ENCODE peak calls at places on chromosome 19, in eight cellular contexts. One of them, this sample, is unnamed.
A peak's percentile ranks its signal among the peaks of the same experiment; 100 is the strongest.

GRCh38 chr19:32164384-32164992 is 180.9 kb upstream of the ZNF507 start:
- DNase-seq in esophagus squamous epithelium: no peak
- DNase-seq in HFFc6: no peak
- DNase-seq in HEK293T: no peak
- DNase-seq in effector CD4-positive, alpha-beta T cell: no peak
- DNase-seq in uterus: no peak
- DNase-seq in CD8-positive, alpha-beta T cell: no peak
- DNase-seq in activated CD4-positive, alpha-beta T cell treated with anti-CD3 and anti-CD28 coated beads, Interleukin-2, amount 50 U/mL, for 1 hour: no peak
- DNase-seq in this sample: no peak

GRCh38 chr19:19171821-19172532 is 1.9 kb upstream of the MEF2B start:
- DNase-seq in HFFc6: no peak
- DNase-seq in CD8-positive, alpha-beta T cell: no peak
- DNase-seq in esophagus squamous epithelium: no peak
- DNase-seq in uterus: no peak
- DNase-seq in activated CD4-positive, alpha-beta T cell treated with anti-CD3 and anti-CD28 coated beads, Interleukin-2, amount 50 U/mL, for 1 hour: no peak
- DNase-seq in HEK293T: no peak
- DNase-seq in effector CD4-positive, alpha-beta T cell: no peak
- DNase-seq in this sample: no peak

GRCh38 chr19:3725640-3726310 is 17.6 kb downstream of the TJP3 start:
- DNase-seq in HEK293T: no peak
- DNase-seq in HFFc6: no peak
- DNase-seq in activated CD4-positive, alpha-beta T cell treated with anti-CD3 and anti-CD28 coated beads, Interleukin-2, amount 50 U/mL, for 1 hour: no peak
- DNase-seq in CD8-positive, alpha-beta T cell: no peak
- DNase-seq in esophagus squamous epithelium: no peak
- DNase-seq in uterus: no peak
- DNase-seq in effector CD4-positive, alpha-beta T cell: no peak
- DNase-seq in this sample: no peak

GRCh38 chr19:27971869-27972268 is 1241.1 kb downstream of the UQCRFS1 start:
- DNase-seq in CD8-positive, alpha-beta T cell: no peak
- DNase-seq in uterus: no peak
- DNase-seq in esophagus squamous epithelium: no peak
- DNase-seq in effector CD4-positive, alpha-beta T cell: no peak
- DNase-seq in activated CD4-positive, alpha-beta T cell treated with anti-CD3 and anti-CD28 coated beads, Interleukin-2, amount 50 U/mL, for 1 hour: no peak
- DNase-seq in HEK293T: no peak
- DNase-seq in HFFc6: no peak
- DNase-seq in this sample: no peak

GRCh38 chr19:7658219-7658686 is 10.6 kb upstream of the RETN start:
- DNase-seq in activated CD4-positive, alpha-beta T cell treated with anti-CD3 and anti-CD28 coated beads, Interleukin-2, amount 50 U/mL, for 1 hour: peak; percentile 23
- DNase-seq in HFFc6: no peak
- DNase-seq in uterus: no peak
- DNase-seq in esophagus squamous epithelium: no peak
- DNase-seq in HEK293T: no peak
- DNase-seq in effector CD4-positive, alpha-beta T cell: peak; percentile 14
- DNase-seq in CD8-positive, alpha-beta T cell: no peak
- DNase-seq in this sample: no peak

GRCh38 chr19:36120092-36120983 is 5.1 kb downstream of the TBCB start:
- DNase-seq in effector CD4-positive, alpha-beta T cell: no peak
- DNase-seq in CD8-positive, alpha-beta T cell: no peak
- DNase-seq in esophagus squamous epithelium: no peak
- DNase-seq in uterus: no peak
- DNase-seq in HFFc6: no peak
- DNase-seq in activated CD4-positive, alpha-beta T cell treated with anti-CD3 and anti-CD28 coated beads, Interleukin-2, amount 50 U/mL, for 1 hour: no peak
- DNase-seq in HEK293T: no peak
- DNase-seq in this sample: no peak

GRCh38 chr19:782195-783043 is 14.8 kb upstream of the PTBP1 start:
- DNase-seq in CD8-positive, alpha-beta T cell: no peak
- DNase-seq in activated CD4-positive, alpha-beta T cell treated with anti-CD3 and anti-CD28 coated beads, Interleukin-2, amount 50 U/mL, for 1 hour: no peak
- DNase-seq in HEK293T: no peak
- DNase-seq in esophagus squamous epithelium: no peak
- DNase-seq in effector CD4-positive, alpha-beta T cell: no peak
- DNase-seq in HFFc6: peak; percentile 55
- DNase-seq in uterus: no peak
- DNase-seq in this sample: peak; percentile 59

GRCh38 chr19:38959618-38960017 is 15.9 kb downstream of the FBXO17 start:
- DNase-seq in effector CD4-positive, alpha-beta T cell: no peak
- DNase-seq in CD8-positive, alpha-beta T cell: no peak
- DNase-seq in HFFc6: no peak
- DNase-seq in esophagus squamous epithelium: no peak
- DNase-seq in activated CD4-positive, alpha-beta T cell treated with anti-CD3 and anti-CD28 coated beads, Interleukin-2, amount 50 U/mL, for 1 hour: no peak
- DNase-seq in HEK293T: no peak
- DNase-seq in uterus: no peak
- DNase-seq in this sample: no peak

GRCh38 chr19:1651061-1651547 is 1.3 kb downstream of the TCF3 start:
- DNase-seq in activated CD4-positive, alpha-beta T cell treated with anti-CD3 and anti-CD28 coated beads, Interleukin-2, amount 50 U/mL, for 1 hour: peak; percentile 55
- DNase-seq in uterus: no peak
- DNase-seq in effector CD4-positive, alpha-beta T cell: peak; percentile 60
- DNase-seq in CD8-positive, alpha-beta T cell: peak; percentile 51
- DNase-seq in HEK293T: no peak
- DNase-seq in HFFc6: no peak
- DNase-seq in esophagus squamous epithelium: no peak
- DNase-seq in this sample: no peak

GRCh38 chr19:3563689-3564269 is 6.4 kb upstream of the MFSD12 start:
- DNase-seq in HEK293T: no peak
- DNase-seq in HFFc6: no peak
- DNase-seq in CD8-positive, alpha-beta T cell: no peak
- DNase-seq in activated CD4-positive, alpha-beta T cell treated with anti-CD3 and anti-CD28 coated beads, Interleukin-2, amount 50 U/mL, for 1 hour: no peak
- DNase-seq in esophagus squamous epithelium: no peak
- DNase-seq in uterus: no peak
- DNase-seq in effector CD4-positive, alpha-beta T cell: no peak
- DNase-seq in this sample: no peak

GRCh38 chr19:42683917-42684513 is 56.3 kb downstream of the PSG3 start:
- DNase-seq in CD8-positive, alpha-beta T cell: no peak
- DNase-seq in activated CD4-positive, alpha-beta T cell treated with anti-CD3 and anti-CD28 coated beads, Interleukin-2, amount 50 U/mL, for 1 hour: no peak
- DNase-seq in effector CD4-positive, alpha-beta T cell: no peak
- DNase-seq in uterus: no peak
- DNase-seq in HFFc6: no peak
- DNase-seq in esophagus squamous epithelium: no peak
- DNase-seq in HEK293T: no peak
- DNase-seq in this sample: no peak

GRCh38 chr19:50333235-50333736 is 4.1 kb upstream of the KCNC3 start:
- DNase-seq in uterus: peak; percentile 36
- DNase-seq in esophagus squamous epithelium: peak; percentile 52
- DNase-seq in activated CD4-positive, alpha-beta T cell treated with anti-CD3 and anti-CD28 coated beads, Interleukin-2, amount 50 U/mL, for 1 hour: peak; percentile 88
- DNase-seq in HEK293T: peak; percentile 82
- DNase-seq in HFFc6: peak; percentile 8
- DNase-seq in CD8-positive, alpha-beta T cell: peak; percentile 84
- DNase-seq in effector CD4-positive, alpha-beta T cell: peak; percentile 83
- DNase-seq in this sample: no peak

GRCh38 chr19:39083983-39084731 is at the start of gene ACP7:
- DNase-seq in HFFc6: no peak
- DNase-seq in CD8-positive, alpha-beta T cell: peak; percentile 20
- DNase-seq in activated CD4-positive, alpha-beta T cell treated with anti-CD3 and anti-CD28 coated beads, Interleukin-2, amount 50 U/mL, for 1 hour: peak; percentile 18
- DNase-seq in HEK293T: no peak
- DNase-seq in esophagus squamous epithelium: no peak
- DNase-seq in uterus: no peak
- DNase-seq in effector CD4-positive, alpha-beta T cell: peak; percentile 9
- DNase-seq in this sample: no peak

GRCh38 chr19:40745402-40745780 is 4.9 kb downstream of the ACTMAP start:
- DNase-seq in CD8-positive, alpha-beta T cell: no peak
- DNase-seq in activated CD4-positive, alpha-beta T cell treated with anti-CD3 and anti-CD28 coated beads, Interleukin-2, amount 50 U/mL, for 1 hour: no peak
- DNase-seq in uterus: no peak
- DNase-seq in HEK293T: no peak
- DNase-seq in HFFc6: no peak
- DNase-seq in esophagus squamous epithelium: no peak
- DNase-seq in effector CD4-positive, alpha-beta T cell: no peak
- DNase-seq in this sample: no peak

GRCh38 chr19:3604227-3604986 is 2.3 kb downstream of the TBXA2R start:
- DNase-seq in esophagus squamous epithelium: no peak
- DNase-seq in HEK293T: no peak
- DNase-seq in HFFc6: no peak
- DNase-seq in effector CD4-positive, alpha-beta T cell: no peak
- DNase-seq in uterus: no peak
- DNase-seq in CD8-positive, alpha-beta T cell: no peak
- DNase-seq in activated CD4-positive, alpha-beta T cell treated with anti-CD3 and anti-CD28 coated beads, Interleukin-2, amount 50 U/mL, for 1 hour: no peak
- DNase-seq in this sample: no peak

GRCh38 chr19:12090807-12091206 is 26.3 kb downstream of the ZNF844 start:
- DNase-seq in effector CD4-positive, alpha-beta T cell: peak; percentile 31
- DNase-seq in HFFc6: peak; percentile 35
- DNase-seq in esophagus squamous epithelium: no peak
- DNase-seq in CD8-positive, alpha-beta T cell: peak; percentile 42
- DNase-seq in HEK293T: no peak
- DNase-seq in uterus: peak; percentile 39
- DNase-seq in activated CD4-positive, alpha-beta T cell treated with anti-CD3 and anti-CD28 coated beads, Interleukin-2, amount 50 U/mL, for 1 hour: peak; percentile 56
- DNase-seq in this sample: no peak

GRCh38 chr19:45876411-45877197 is 9.3 kb downstream of the IRF2BP1 start:
- DNase-seq in activated CD4-positive, alpha-beta T cell treated with anti-CD3 and anti-CD28 coated beads, Interleukin-2, amount 50 U/mL, for 1 hour: no peak
- DNase-seq in uterus: no peak
- DNase-seq in effector CD4-positive, alpha-beta T cell: no peak
- DNase-seq in esophagus squamous epithelium: no peak
- DNase-seq in CD8-positive, alpha-beta T cell: no peak
- DNase-seq in HFFc6: no peak
- DNase-seq in HEK293T: no peak
- DNase-seq in this sample: no peak

GRCh38 chr19:50974702-50975555 is 5.5 kb upstream of the KLK6 start:
- DNase-seq in HEK293T: no peak
- DNase-seq in uterus: no peak
- DNase-seq in HFFc6: no peak
- DNase-seq in CD8-positive, alpha-beta T cell: no peak
- DNase-seq in effector CD4-positive, alpha-beta T cell: no peak
- DNase-seq in activated CD4-positive, alpha-beta T cell treated with anti-CD3 and anti-CD28 coated beads, Interleukin-2, amount 50 U/mL, for 1 hour: no peak
- DNase-seq in esophagus squamous epithelium: no peak
- DNase-seq in this sample: no peak

GRCh38 chr19:54209748-54210494 is 9.3 kb downstream of the RPS9 start:
- DNase-seq in HFFc6: peak; percentile 98
- DNase-seq in activated CD4-positive, alpha-beta T cell treated with anti-CD3 and anti-CD28 coated beads, Interleukin-2, amount 50 U/mL, for 1 hour: no peak
- DNase-seq in esophagus squamous epithelium: no peak
- DNase-seq in CD8-positive, alpha-beta T cell: no peak
- DNase-seq in HEK293T: peak; percentile 61
- DNase-seq in uterus: peak; percentile 80
- DNase-seq in effector CD4-positive, alpha-beta T cell: no peak
- DNase-seq in this sample: peak; percentile 88

GRCh38 chr19:14561832-14562351 is 10.0 kb downstream of the NDUFB7 start:
- DNase-seq in HFFc6: no peak
- DNase-seq in esophagus squamous epithelium: no peak
- DNase-seq in CD8-positive, alpha-beta T cell: no peak
- DNase-seq in uterus: no peak
- DNase-seq in HEK293T: no peak
- DNase-seq in activated CD4-positive, alpha-beta T cell treated with anti-CD3 and anti-CD28 coated beads, Interleukin-2, amount 50 U/mL, for 1 hour: no peak
- DNase-seq in effector CD4-positive, alpha-beta T cell: no peak
- DNase-seq in this sample: no peak

GRCh38 chr19:872266-872951 is 12.9 kb downstream of the CFD start:
- DNase-seq in CD8-positive, alpha-beta T cell: peak; percentile 72
- DNase-seq in uterus: no peak
- DNase-seq in activated CD4-positive, alpha-beta T cell treated with anti-CD3 and anti-CD28 coated beads, Interleukin-2, amount 50 U/mL, for 1 hour: peak; percentile 80
- DNase-seq in HFFc6: peak; percentile 74
- DNase-seq in effector CD4-positive, alpha-beta T cell: peak; percentile 75
- DNase-seq in HEK293T: peak; percentile 76
- DNase-seq in esophagus squamous epithelium: peak; percentile 39
- DNase-seq in this sample: peak; percentile 89

GRCh38 chr19:14700711-14701110 is 10.9 kb downstream of the ZNF333 start:
- DNase-seq in uterus: no peak
- DNase-seq in esophagus squamous epithelium: no peak
- DNase-seq in activated CD4-positive, alpha-beta T cell treated with anti-CD3 and anti-CD28 coated beads, Interleukin-2, amount 50 U/mL, for 1 hour: no peak
- DNase-seq in HFFc6: no peak
- DNase-seq in CD8-positive, alpha-beta T cell: no peak
- DNase-seq in effector CD4-positive, alpha-beta T cell: no peak
- DNase-seq in HEK293T: no peak
- DNase-seq in this sample: no peak

GRCh38 chr19:27971071-27971470 is 1241.9 kb downstream of the UQCRFS1 start:
- DNase-seq in HEK293T: no peak
- DNase-seq in activated CD4-positive, alpha-beta T cell treated with anti-CD3 and anti-CD28 coated beads, Interleukin-2, amount 50 U/mL, for 1 hour: no peak
- DNase-seq in esophagus squamous epithelium: no peak
- DNase-seq in effector CD4-positive, alpha-beta T cell: no peak
- DNase-seq in uterus: no peak
- DNase-seq in HFFc6: peak; percentile 9
- DNase-seq in CD8-positive, alpha-beta T cell: no peak
- DNase-seq in this sample: no peak

GRCh38 chr19:55212447-55212846 is 3.1 kb upstream of the PTPRH start:
- DNase-seq in HEK293T: no peak
- DNase-seq in CD8-positive, alpha-beta T cell: no peak
- DNase-seq in esophagus squamous epithelium: no peak
- DNase-seq in HFFc6: no peak
- DNase-seq in effector CD4-positive, alpha-beta T cell: no peak
- DNase-seq in activated CD4-positive, alpha-beta T cell treated with anti-CD3 and anti-CD28 coated beads, Interleukin-2, amount 50 U/mL, for 1 hour: peak; percentile 32
- DNase-seq in uterus: no peak
- DNase-seq in this sample: no peak

GRCh38 chr19:13277104-13277809 is 127.0 kb downstream of the IER2 start:
- DNase-seq in effector CD4-positive, alpha-beta T cell: peak; percentile 62
- DNase-seq in HFFc6: peak; percentile 68
- DNase-seq in esophagus squamous epithelium: no peak
- DNase-seq in uterus: peak; percentile 24
- DNase-seq in activated CD4-positive, alpha-beta T cell treated with anti-CD3 and anti-CD28 coated beads, Interleukin-2, amount 50 U/mL, for 1 hour: peak; percentile 50
- DNase-seq in HEK293T: peak; percentile 65
- DNase-seq in CD8-positive, alpha-beta T cell: peak; percentile 26
- DNase-seq in this sample: peak; percentile 14

GRCh38 chr19:42066075-42066754 is 3.8 kb downstream of the GRIK5 start:
- DNase-seq in esophagus squamous epithelium: no peak
- DNase-seq in CD8-positive, alpha-beta T cell: no peak
- DNase-seq in activated CD4-positive, alpha-beta T cell treated with anti-CD3 and anti-CD28 coated beads, Interleukin-2, amount 50 U/mL, for 1 hour: no peak
- DNase-seq in HFFc6: no peak
- DNase-seq in HEK293T: peak; percentile 62
- DNase-seq in uterus: no peak
- DNase-seq in effector CD4-positive, alpha-beta T cell: no peak
- DNase-seq in this sample: no peak

GRCh38 chr19:34504809-34505291 is 23.3 kb downstream of the WTIP start:
- DNase-seq in esophagus squamous epithelium: no peak
- DNase-seq in activated CD4-positive, alpha-beta T cell treated with anti-CD3 and anti-CD28 coated beads, Interleukin-2, amount 50 U/mL, for 1 hour: no peak
- DNase-seq in effector CD4-positive, alpha-beta T cell: no peak
- DNase-seq in HFFc6: no peak
- DNase-seq in CD8-positive, alpha-beta T cell: no peak
- DNase-seq in HEK293T: no peak
- DNase-seq in uterus: no peak
- DNase-seq in this sample: no peak

GRCh38 chr19:30686252-30686762 is 314.1 kb downstream of the ZNF536 start:
- DNase-seq in CD8-positive, alpha-beta T cell: no peak
- DNase-seq in activated CD4-positive, alpha-beta T cell treated with anti-CD3 and anti-CD28 coated beads, Interleukin-2, amount 50 U/mL, for 1 hour: no peak
- DNase-seq in uterus: no peak
- DNase-seq in effector CD4-positive, alpha-beta T cell: no peak
- DNase-seq in HEK293T: no peak
- DNase-seq in HFFc6: peak; percentile 17
- DNase-seq in esophagus squamous epithelium: no peak
- DNase-seq in this sample: no peak

GRCh38 chr19:16938211-16938610 is 49.4 kb downstream of the F2RL3 start:
- DNase-seq in esophagus squamous epithelium: no peak
- DNase-seq in CD8-positive, alpha-beta T cell: no peak
- DNase-seq in HEK293T: no peak
- DNase-seq in HFFc6: no peak
- DNase-seq in uterus: no peak
- DNase-seq in activated CD4-positive, alpha-beta T cell treated with anti-CD3 and anti-CD28 coated beads, Interleukin-2, amount 50 U/mL, for 1 hour: no peak
- DNase-seq in effector CD4-positive, alpha-beta T cell: no peak
- DNase-seq in this sample: no peak

GRCh38 chr19:18807861-18808331 is 16.8 kb upstream of the COMP start:
- DNase-seq in HFFc6: peak; percentile 54
- DNase-seq in esophagus squamous epithelium: no peak
- DNase-seq in CD8-positive, alpha-beta T cell: no peak
- DNase-seq in HEK293T: no peak
- DNase-seq in activated CD4-positive, alpha-beta T cell treated with anti-CD3 and anti-CD28 coated beads, Interleukin-2, amount 50 U/mL, for 1 hour: no peak
- DNase-seq in uterus: peak; percentile 69
- DNase-seq in effector CD4-positive, alpha-beta T cell: no peak
- DNase-seq in this sample: no peak

This sample was measured in T1000.